ENCODE peak calls at places on chromosomes 16 and 17, in six cellular contexts. P, S, M, J, Q and U are unnamed samples.

GRCh38 chr17:70006159-70006558 is 68.9 kb upstream of the KCNJ16 start:
- DNase-seq in P (peak), S (no peak), M (no peak), J (no peak), Q (peak), U (no peak)

GRCh38 chr17:63985387-63986140 is 12.6 kb upstream of the PRR29 start:
- DNase-seq in P (no peak), S (no peak), M (no peak), J (no peak), Q (no peak), U (no peak)

GRCh38 chr17:20097362-20097761 is 88.2 kb downstream of the SPECC1 start:
- DNase-seq in P (no peak), S (no peak), M (no peak), J (no peak), Q (no peak), U (no peak)

GRCh38 chr16:85557083-85557975 is 55.8 kb upstream of the GSE1 start:
- DNase-seq in P (no peak), S (no peak), M (no peak), J (no peak), Q (no peak), U (peak)

GRCh38 chr16:4987580-4988374 is 29.6 kb downstream of the SEC14L5 start:
- DNase-seq in P (no peak), S (no peak), M (no peak), J (no peak), Q (no peak), U (peak)

GRCh38 chr16:4847774-4848587 is 700 bp downstream of the UBN1 start:
- DNase-seq in P (peak), S (peak), M (peak), J (peak), Q (peak), U (peak)

GRCh38 chr17:60573139-60573975 is 26.6 kb upstream of the PPM1D start:
- DNase-seq in P (peak), S (no peak), M (peak), J (no peak), Q (peak), U (no peak)

GRCh38 chr17:64992325-64992802 is 64.2 kb downstream of the GNA13 start:
- DNase-seq in P (peak), S (no peak), M (no peak), J (peak), Q (peak), U (no peak)

GRCh38 chr17:17435323-17435722 is 41.5 kb upstream of the MED9 start:
- DNase-seq in P (peak), S (no peak), M (no peak), J (no peak), Q (peak), U (no peak)

GRCh38 chr17:61040666-61041065 is 359.0 kb upstream of the TBX2 start:
- DNase-seq in P (no peak), S (no peak), M (no peak), J (no peak), Q (no peak), U (no peak)

GRCh38 chr16:75099738-75100615 is 16.6 kb downstream of the LDHD start:
- DNase-seq in P (no peak), S (no peak), M (no peak), J (peak), Q (no peak), U (no peak)

GRCh38 chr17:3885970-3886369 is 6.9 kb downstream of the CAMKK1 start:
- DNase-seq in P (peak), S (no peak), M (no peak), J (peak), Q (peak), U (no peak)

GRCh38 chr17:50165466-50165865 is 339 bp upstream of the SGCA start:
- DNase-seq in P (no peak), S (no peak), M (no peak), J (no peak), Q (no peak), U (peak)

GRCh38 chr17:16938496-16939270 is 33.2 kb downstream of the TNFRSF13B start:
- DNase-seq in P (no peak), S (peak), M (peak), J (no peak), Q (no peak), U (no peak)

GRCh38 chr16:66516808-66517585 is 32.9 kb downstream of the TK2 start:
- DNase-seq in P (peak), S (peak), M (peak), J (peak), Q (peak), U (peak)

GRCh38 chr16:23048164-23048563 is 101.1 kb downstream of the USP31 start:
- DNase-seq in P (no peak), S (no peak), M (no peak), J (no peak), Q (no peak), U (no peak)

GRCh38 chr17:78852709-78853111 is 12.1 kb upstream of the USP36 start:
- DNase-seq in P (peak), S (peak), M (no peak), J (no peak), Q (peak), U (no peak)

GRCh38 chr16:24736758-24737157 is 7.3 kb downstream of the TNRC6A start:
- DNase-seq in P (no peak), S (no peak), M (no peak), J (no peak), Q (no peak), U (no peak)

GRCh38 chr16:55992551-55992950 is 117.4 kb upstream of the CES5A start:
- DNase-seq in P (no peak), S (no peak), M (no peak), J (no peak), Q (no peak), U (no peak)

GRCh38 chr16:8173111-8173644 is 417.1 kb downstream of the TMEM114 start:
- DNase-seq in P (peak), S (peak), M (no peak), J (peak), Q (peak), U (peak)
- H3K4me3 ChIP-seq in P (no peak), S (no peak), M (no peak), J (no peak), Q (no peak), U (no peak)

DNA sequence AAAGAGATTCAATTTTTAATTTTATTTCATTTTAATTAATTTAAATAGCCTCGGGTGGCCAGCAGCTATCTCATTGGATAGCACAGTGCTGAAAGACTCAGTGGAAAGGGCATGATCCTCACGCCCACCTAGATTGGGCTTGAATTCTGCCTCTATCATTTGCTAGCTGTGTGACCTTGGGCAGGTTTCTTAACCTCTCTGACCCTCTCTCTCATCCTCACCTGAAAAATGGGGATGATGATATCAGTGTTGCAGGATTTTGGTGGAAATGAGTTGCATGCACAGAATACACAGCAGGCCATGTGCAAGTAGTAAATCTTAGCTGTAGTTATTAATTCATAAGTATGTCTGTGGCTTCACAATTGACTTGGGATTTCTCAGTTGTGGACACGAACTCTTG is 272.4 kb upstream of the XYLT1 start:
- DNase-seq in P (no peak), S (no peak), M (no peak), J (no peak), Q (no peak), U (no peak)
- H3K4me3 ChIP-seq in P (no peak), S (no peak), M (no peak), J (no peak), Q (no peak), U (no peak)

GRCh38 chr16:2459647-2460390 is at the start of gene TEDC2:
- DNase-seq in P (peak), S (peak), M (peak), J (peak), Q (peak), U (peak)

GRCh38 chr16:2458887-2459646 is 842 bp upstream of the TEDC2 start:
- DNase-seq in P (no peak), S (no peak), M (no peak), J (no peak), Q (no peak), U (no peak)

GRCh38 chr16:2460391-2460713 is 443 bp downstream of the TEDC2 start:
- DNase-seq in P (no peak), S (no peak), M (no peak), J (no peak), Q (no peak), U (no peak)

GRCh38 chr16:2462031-2462866 is 2.3 kb downstream of the TEDC2 start:
- DNase-seq in P (no peak), S (no peak), M (no peak), J (no peak), Q (no peak), U (no peak)

DNA sequence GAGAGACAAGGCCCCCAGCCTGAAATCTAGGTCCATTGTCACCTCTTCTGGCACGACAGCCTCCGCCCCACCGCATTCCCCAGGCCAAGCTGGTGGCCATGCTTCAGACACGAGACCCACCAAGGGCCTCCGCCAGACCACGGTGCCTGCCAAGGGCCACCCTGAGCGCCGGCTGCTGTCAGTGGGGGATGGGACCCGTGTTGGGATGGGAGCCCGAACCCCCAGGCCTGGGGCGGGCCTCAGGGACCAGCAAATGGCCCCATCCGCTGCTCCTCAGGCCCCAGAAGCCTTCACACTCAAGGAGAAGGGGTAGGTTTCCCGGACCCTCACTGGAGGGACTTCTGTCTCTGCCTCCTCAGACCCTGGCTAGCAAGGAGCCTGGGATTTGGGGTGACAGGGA is 1.0 kb downstream of the TEDC2 start:
- DNase-seq in P (no peak), S (no peak), M (no peak), J (no peak), Q (no peak), U (no peak)
- H3K4me3 ChIP-seq in P (peak), S (no peak), M (no peak), J (no peak), Q (no peak), U (no peak)

GRCh38 chr17:46898364-46898763 is 24.6 kb upstream of the GOSR2 start:
- DNase-seq in P (no peak), S (no peak), M (no peak), J (no peak), Q (no peak), U (no peak)

GRCh38 chr17:46896991-46897390 is 26.0 kb upstream of the GOSR2 start:
- DNase-seq in P (no peak), S (no peak), M (no peak), J (no peak), Q (no peak), U (no peak)

GRCh38 chr17:46903762-46904672 is 18.9 kb upstream of the GOSR2 start:
- DNase-seq in P (no peak), S (no peak), M (no peak), J (no peak), Q (no peak), U (no peak)

GRCh38 chr17:46898860-46899259 is 24.1 kb upstream of the GOSR2 start:
- DNase-seq in P (no peak), S (no peak), M (no peak), J (no peak), Q (no peak), U (no peak)

DNA sequence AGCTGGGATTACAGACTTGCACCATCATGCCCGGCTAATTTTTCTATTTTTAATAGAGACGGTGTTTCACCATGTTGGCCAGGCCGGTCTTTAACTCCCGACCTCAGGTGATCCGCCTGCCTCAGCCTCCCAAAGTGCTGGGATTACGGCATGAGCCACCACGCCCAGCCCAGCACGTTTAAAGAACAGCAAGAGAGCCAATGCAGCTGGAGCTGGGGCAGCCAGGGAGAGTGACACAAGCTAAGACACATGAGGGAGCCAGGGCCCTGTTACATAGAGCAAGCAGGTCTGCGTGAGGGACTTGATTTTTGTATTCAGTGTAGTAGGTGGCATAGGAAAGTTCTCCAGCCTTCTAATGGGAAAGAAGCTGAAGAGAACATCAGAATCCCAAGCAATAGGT is 21.7 kb upstream of the GOSR2 start:
- DNase-seq in P (no peak), S (no peak), M (no peak), J (no peak), Q (no peak), U (no peak)
- H3K4me3 ChIP-seq in P (no peak), S (no peak), M (no peak), J (no peak), Q (no peak), U (no peak)

DNA sequence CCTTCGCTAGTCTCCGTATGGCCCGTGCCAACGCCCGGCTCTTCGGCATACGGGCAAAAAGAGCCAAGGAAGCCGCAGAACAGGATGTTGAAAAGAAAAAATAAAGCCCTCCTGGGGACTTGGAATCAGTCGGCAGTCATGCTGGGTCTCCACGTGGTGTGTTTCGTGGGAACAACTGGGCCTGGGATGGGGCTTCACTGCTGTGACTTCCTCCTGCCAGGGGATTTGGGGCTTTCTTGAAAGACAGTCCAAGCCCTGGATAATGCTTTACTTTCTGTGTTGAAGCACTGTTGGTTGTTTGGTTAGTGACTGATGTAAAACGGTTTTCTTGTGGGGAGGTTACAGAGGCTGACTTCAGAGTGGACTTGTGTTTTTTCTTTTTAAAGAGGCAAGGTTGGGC is 2.5 kb downstream of the RPL13 start:
- DNase-seq in P (no peak), S (no peak), M (no peak), J (no peak), Q (no peak), U (no peak)
- H3K4me3 ChIP-seq in P (no peak), S (no peak), M (no peak), J (no peak), Q (no peak), U (no peak)

GRCh38 chr17:40532520-40533253 is 31.3 kb upstream of the TNS4 start:
- DNase-seq in P (no peak), S (no peak), M (peak), J (no peak), Q (peak), U (no peak)
- H3K4me3 ChIP-seq in P (no peak), S (no peak), M (no peak), J (no peak), Q (no peak), U (no peak)

GRCh38 chr17:76513306-76513692 is 12.1 kb upstream of the RHBDF2 start:
- DNase-seq in P (no peak), S (no peak), M (no peak), J (no peak), Q (no peak), U (no peak)

GRCh38 chr17:76512366-76513305 is 11.4 kb upstream of the RHBDF2 start:
- DNase-seq in P (no peak), S (no peak), M (no peak), J (no peak), Q (no peak), U (no peak)

GRCh38 chr17:76517638-76518038 is 16.4 kb upstream of the RHBDF2 start:
- DNase-seq in P (no peak), S (no peak), M (no peak), J (no peak), Q (no peak), U (no peak)

GRCh38 chr17:76511562-76512365 is 10.5 kb upstream of the RHBDF2 start:
- DNase-seq in P (no peak), S (no peak), M (no peak), J (no peak), Q (no peak), U (no peak)

GRCh38 chr17:76515291-76515949 is 14.2 kb upstream of the RHBDF2 start:
- DNase-seq in P (peak), S (peak), M (peak), J (peak), Q (peak), U (no peak)
- H3K4me3 ChIP-seq in P (peak), S (peak), M (peak), J (peak), Q (peak), U (no peak)

GRCh38 chr17:82204831-82205719 is 7.6 kb downstream of the CCDC57 start:
- DNase-seq in P (peak), S (no peak), M (no peak), J (peak), Q (peak), U (no peak)
- H3K4me3 ChIP-seq in P (no peak), S (no peak), M (no peak), J (no peak), Q (no peak), U (no peak)

DNA sequence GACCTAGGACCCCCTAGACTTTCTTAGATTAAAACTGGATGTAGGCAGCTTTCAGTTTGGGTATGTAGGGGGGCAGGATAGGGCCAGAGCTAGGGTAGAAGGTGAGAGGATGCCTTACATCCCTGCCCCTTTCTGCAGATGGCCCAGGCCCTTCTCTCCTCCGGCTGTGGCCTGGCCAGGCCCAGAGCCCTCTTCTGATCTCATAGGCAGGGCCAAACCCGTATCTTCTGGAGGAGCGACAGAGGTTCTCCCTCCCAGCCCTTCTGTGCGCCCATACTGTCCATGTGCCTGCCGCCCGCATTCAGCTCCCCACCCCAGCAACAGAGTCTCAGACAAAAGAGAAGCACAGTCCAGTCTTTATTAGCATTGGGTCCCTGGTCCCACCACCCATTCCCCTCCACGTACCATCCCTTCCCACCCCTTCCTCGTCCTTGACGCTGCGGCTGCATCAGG is 2.0 kb upstream of the TSPOAP1 start:
- DNase-seq in P (no peak), S (no peak), M (no peak), J (no peak), Q (no peak), U (peak)
- H3K4me3 ChIP-seq in P (no peak), S (peak), M (peak), J (peak), Q (no peak), U (peak)